ENCODE peak calls at places on chromosome 1, in seven cellular contexts. One of them, this sample, is unnamed.

GRCh38 chr1:1426961-1427934 is 6.2 kb upstream of the ANKRD65 start:
- DNase-seq in SK-N-SH: peak; percentile 89
- DNase-seq in prostate gland: no peak
- DNase-seq in endothelial cell of umbilical vein: no peak
- DNase-seq in Panc1: no peak
- DNase-seq in transverse colon: no peak
- DNase-seq in sigmoid colon: peak; percentile 85
- DNase-seq in this sample: peak; percentile 100

GRCh38 chr1:36594041-36594440 is 111.3 kb upstream of the CSF3R start:
- DNase-seq in SK-N-SH: no peak
- DNase-seq in sigmoid colon: no peak
- DNase-seq in transverse colon: no peak
- DNase-seq in endothelial cell of umbilical vein: no peak
- DNase-seq in Panc1: no peak
- DNase-seq in prostate gland: no peak
- DNase-seq in this sample: no peak

GRCh38 chr1:218666263-218666662 is 321.1 kb downstream of the TGFB2 start:
- DNase-seq in prostate gland: no peak
- DNase-seq in endothelial cell of umbilical vein: no peak
- DNase-seq in sigmoid colon: no peak
- DNase-seq in Panc1: no peak
- DNase-seq in SK-N-SH: no peak
- DNase-seq in transverse colon: no peak
- DNase-seq in this sample: no peak

GRCh38 chr1:118143136-118143535 is 41.9 kb downstream of the SPAG17 start:
- DNase-seq in transverse colon: no peak
- DNase-seq in prostate gland: no peak
- DNase-seq in Panc1: no peak
- DNase-seq in sigmoid colon: no peak
- DNase-seq in SK-N-SH: no peak
- DNase-seq in endothelial cell of umbilical vein: no peak
- DNase-seq in this sample: no peak

GRCh38 chr1:38997901-38998190 is 6.8 kb downstream of the AKIRIN1 start:
- DNase-seq in SK-N-SH: no peak
- DNase-seq in endothelial cell of umbilical vein: no peak
- DNase-seq in Panc1: no peak
- DNase-seq in prostate gland: peak; percentile 17
- DNase-seq in sigmoid colon: no peak
- DNase-seq in transverse colon: no peak
- DNase-seq in this sample: no peak

GRCh38 chr1:29687601-29688244 is 451.4 kb downstream of the PTPRU start:
- DNase-seq in prostate gland: no peak
- DNase-seq in transverse colon: no peak
- DNase-seq in endothelial cell of umbilical vein: no peak
- DNase-seq in SK-N-SH: peak; percentile 80
- DNase-seq in sigmoid colon: peak; percentile 15
- DNase-seq in Panc1: no peak
- DNase-seq in this sample: no peak

GRCh38 chr1:22850281-22850680 is 122.4 kb downstream of the LACTBL1 start:
- DNase-seq in prostate gland: no peak
- DNase-seq in Panc1: no peak
- DNase-seq in sigmoid colon: no peak
- DNase-seq in SK-N-SH: peak; percentile 62
- DNase-seq in endothelial cell of umbilical vein: no peak
- DNase-seq in transverse colon: no peak
- DNase-seq in this sample: no peak

GRCh38 chr1:97999320-97999719 is 78.5 kb upstream of the DPYD start:
- DNase-seq in transverse colon: no peak
- DNase-seq in endothelial cell of umbilical vein: no peak
- DNase-seq in SK-N-SH: no peak
- DNase-seq in prostate gland: no peak
- DNase-seq in sigmoid colon: no peak
- DNase-seq in Panc1: no peak
- DNase-seq in this sample: no peak

GRCh38 chr1:53430256-53430655 is 28.9 kb upstream of the DMRTB1 start:
- DNase-seq in sigmoid colon: no peak
- DNase-seq in endothelial cell of umbilical vein: peak; percentile 11
- DNase-seq in SK-N-SH: no peak
- DNase-seq in Panc1: no peak
- DNase-seq in prostate gland: no peak
- DNase-seq in transverse colon: no peak
- DNase-seq in this sample: no peak

GRCh38 chr1:97632776-97633175 is 288.1 kb downstream of the DPYD start:
- DNase-seq in Panc1: no peak
- DNase-seq in SK-N-SH: no peak
- DNase-seq in prostate gland: no peak
- DNase-seq in transverse colon: no peak
- DNase-seq in endothelial cell of umbilical vein: peak; percentile 24
- DNase-seq in sigmoid colon: no peak
- DNase-seq in this sample: no peak

GRCh38 chr1:153800516-153800915 is 25.3 kb downstream of the SLC27A3 start:
- DNase-seq in transverse colon: no peak
- DNase-seq in SK-N-SH: no peak
- DNase-seq in prostate gland: no peak
- DNase-seq in sigmoid colon: no peak
- DNase-seq in endothelial cell of umbilical vein: no peak
- DNase-seq in Panc1: no peak
- DNase-seq in this sample: no peak

GRCh38 chr1:74368335-74368734 is 133.1 kb downstream of the TNNI3K start:
- DNase-seq in sigmoid colon: no peak
- DNase-seq in endothelial cell of umbilical vein: no peak
- DNase-seq in SK-N-SH: no peak
- DNase-seq in prostate gland: no peak
- DNase-seq in Panc1: no peak
- DNase-seq in transverse colon: no peak
- DNase-seq in this sample: no peak

GRCh38 chr1:83978056-83978455 is 20.9 kb downstream of the TTLL7 start:
- DNase-seq in transverse colon: no peak
- DNase-seq in Panc1: no peak
- DNase-seq in SK-N-SH: no peak
- DNase-seq in endothelial cell of umbilical vein: no peak
- DNase-seq in prostate gland: no peak
- DNase-seq in sigmoid colon: no peak
- DNase-seq in this sample: no peak

GRCh38 chr1:154951901-154952657 is 3.8 kb downstream of the PBXIP1 start:
- DNase-seq in sigmoid colon: no peak
- DNase-seq in transverse colon: peak; percentile 48
- DNase-seq in endothelial cell of umbilical vein: no peak
- DNase-seq in SK-N-SH: peak; percentile 49
- DNase-seq in Panc1: no peak
- DNase-seq in prostate gland: no peak
- DNase-seq in this sample: no peak

GRCh38 chr1:23568608-23569383 is 9.5 kb upstream of the ID3 start:
- DNase-seq in sigmoid colon: peak; percentile 66
- DNase-seq in prostate gland: no peak
- DNase-seq in SK-N-SH: peak; percentile 65
- DNase-seq in transverse colon: no peak
- DNase-seq in endothelial cell of umbilical vein: peak; percentile 34
- DNase-seq in Panc1: no peak
- DNase-seq in this sample: no peak

GRCh38 chr1:245605480-245606156 is 450.8 kb downstream of the KIF26B start:
- DNase-seq in endothelial cell of umbilical vein: no peak
- DNase-seq in prostate gland: no peak
- DNase-seq in Panc1: no peak
- DNase-seq in transverse colon: no peak
- DNase-seq in sigmoid colon: no peak
- DNase-seq in SK-N-SH: peak; percentile 91
- DNase-seq in this sample: no peak

GRCh38 chr1:229253170-229253974 is 17.5 kb upstream of the RAB4A start:
- DNase-seq in transverse colon: peak; percentile 18
- DNase-seq in endothelial cell of umbilical vein: no peak
- DNase-seq in SK-N-SH: peak; percentile 48
- DNase-seq in sigmoid colon: no peak
- DNase-seq in prostate gland: no peak
- DNase-seq in Panc1: no peak
- DNase-seq in this sample: no peak

GRCh38 chr1:156347337-156347736 is 9.0 kb downstream of the TSACC start:
- DNase-seq in endothelial cell of umbilical vein: no peak
- DNase-seq in sigmoid colon: no peak
- DNase-seq in transverse colon: no peak
- DNase-seq in SK-N-SH: no peak
- DNase-seq in prostate gland: no peak
- DNase-seq in Panc1: no peak
- DNase-seq in this sample: no peak

GRCh38 chr1:2555634-2556276 is 416 bp upstream of the TNFRSF14 start:
- DNase-seq in SK-N-SH: no peak
- DNase-seq in Panc1: no peak
- DNase-seq in transverse colon: peak; percentile 88
- DNase-seq in prostate gland: peak; percentile 65
- DNase-seq in endothelial cell of umbilical vein: peak; percentile 42
- DNase-seq in sigmoid colon: peak; percentile 98
- DNase-seq in this sample: peak; percentile 94

GRCh38 chr1:54396280-54396903 is 9.8 kb downstream of the SSBP3 start:
- DNase-seq in prostate gland: no peak
- DNase-seq in endothelial cell of umbilical vein: no peak
- DNase-seq in sigmoid colon: no peak
- DNase-seq in transverse colon: no peak
- DNase-seq in SK-N-SH: no peak
- DNase-seq in Panc1: no peak
- DNase-seq in this sample: no peak

GRCh38 chr1:12636098-12636950 is 7.6 kb upstream of the AADACL4 start:
- DNase-seq in endothelial cell of umbilical vein: peak; percentile 73
- DNase-seq in transverse colon: no peak
- DNase-seq in Panc1: no peak
- DNase-seq in SK-N-SH: no peak
- DNase-seq in sigmoid colon: no peak
- DNase-seq in prostate gland: no peak
- DNase-seq in this sample: no peak

GRCh38 chr1:44723064-44723463 is 7.9 kb downstream of the RNU5D-1 start:
- DNase-seq in endothelial cell of umbilical vein: no peak
- DNase-seq in Panc1: no peak
- DNase-seq in sigmoid colon: no peak
- DNase-seq in prostate gland: no peak
- DNase-seq in SK-N-SH: no peak
- DNase-seq in transverse colon: no peak
- DNase-seq in this sample: no peak

GRCh38 chr1:162942903-162943567 is 82.1 kb upstream of the CCDC190 start:
- DNase-seq in transverse colon: no peak
- DNase-seq in Panc1: no peak
- DNase-seq in endothelial cell of umbilical vein: no peak
- DNase-seq in prostate gland: no peak
- DNase-seq in SK-N-SH: no peak
- DNase-seq in sigmoid colon: no peak
- DNase-seq in this sample: no peak

GRCh38 chr1:25550683-25551310 is 7.4 kb downstream of the LDLRAP1 start:
- DNase-seq in sigmoid colon: no peak
- DNase-seq in endothelial cell of umbilical vein: peak; percentile 74
- DNase-seq in SK-N-SH: no peak
- DNase-seq in prostate gland: no peak
- DNase-seq in transverse colon: no peak
- DNase-seq in Panc1: no peak
- DNase-seq in this sample: no peak

GRCh38 chr1:8370046-8370881 is 52.4 kb downstream of the SLC45A1 start:
- DNase-seq in transverse colon: no peak
- DNase-seq in SK-N-SH: no peak
- DNase-seq in prostate gland: no peak
- DNase-seq in Panc1: no peak
- DNase-seq in endothelial cell of umbilical vein: no peak
- DNase-seq in sigmoid colon: peak; percentile 61
- DNase-seq in this sample: no peak
- H3K4me3 ChIP-seq in transverse colon: no peak overlapping the region
- H3K4me3 ChIP-seq in SK-N-SH: no peak overlapping the region
- H3K4me3 ChIP-seq in prostate gland: no peak overlapping the region
- H3K4me3 ChIP-seq in Panc1: no peak overlapping the region
- H3K4me3 ChIP-seq in endothelial cell of umbilical vein: no peak overlapping the region
- H3K4me3 ChIP-seq in sigmoid colon: no peak overlapping the region
- H3K4me3 ChIP-seq in this sample: no peak overlapping the region

GRCh38 chr1:17574502-17574901 is 35.0 kb downstream of the ARHGEF10L start:
- DNase-seq in Panc1: no peak
- DNase-seq in endothelial cell of umbilical vein: no peak
- DNase-seq in sigmoid colon: no peak
- DNase-seq in SK-N-SH: peak; percentile 57
- DNase-seq in prostate gland: no peak
- DNase-seq in transverse colon: no peak
- DNase-seq in this sample: no peak
- TF ChIP-seq POLR2AphosphoS5 in Panc1: no peak
- TF ChIP-seq POLR2AphosphoS5 in endothelial cell of umbilical vein: no peak
- TF ChIP-seq POLR2AphosphoS5 in sigmoid colon: no peak
- TF ChIP-seq POLR2AphosphoS5 in SK-N-SH: no peak
- TF ChIP-seq POLR2AphosphoS5 in prostate gland: no peak
- TF ChIP-seq POLR2AphosphoS5 in transverse colon: no peak
- TF ChIP-seq POLR2AphosphoS5 in this sample: no peak

GRCh38 chr1:6448749-6449631 is 17.0 kb downstream of the TNFRSF25 start:
- DNase-seq in prostate gland: no peak
- DNase-seq in Panc1: no peak
- DNase-seq in endothelial cell of umbilical vein: peak; percentile 20
- DNase-seq in sigmoid colon: no peak
- DNase-seq in SK-N-SH: peak; percentile 78
- DNase-seq in transverse colon: peak; percentile 60
- DNase-seq in this sample: no peak

GRCh38 chr1:6446665-6447015 is 19.3 kb downstream of the TNFRSF25 start:
- DNase-seq in prostate gland: no peak
- DNase-seq in transverse colon: no peak
- DNase-seq in SK-N-SH: no peak
- DNase-seq in endothelial cell of umbilical vein: no peak
- DNase-seq in Panc1: no peak
- DNase-seq in sigmoid colon: no peak
- DNase-seq in this sample: no peak

GRCh38 chr1:6445062-6445763 is 20.6 kb downstream of the ESPN start:
- DNase-seq in sigmoid colon: no peak
- DNase-seq in transverse colon: peak; percentile 74
- DNase-seq in Panc1: no peak
- DNase-seq in endothelial cell of umbilical vein: peak; percentile 35
- DNase-seq in prostate gland: no peak
- DNase-seq in SK-N-SH: peak; percentile 71
- DNase-seq in this sample: no peak

GRCh38 chr1:6447818-6448748 is 17.9 kb downstream of the TNFRSF25 start:
- DNase-seq in transverse colon: peak; percentile 74
- DNase-seq in endothelial cell of umbilical vein: no peak
- DNase-seq in Panc1: no peak
- DNase-seq in SK-N-SH: no peak
- DNase-seq in prostate gland: no peak
- DNase-seq in sigmoid colon: no peak
- DNase-seq in this sample: no peak

GRCh38 chr1:6447016-6447817 is 18.8 kb downstream of the TNFRSF25 start:
- DNase-seq in prostate gland: no peak
- DNase-seq in endothelial cell of umbilical vein: no peak
- DNase-seq in Panc1: no peak
- DNase-seq in sigmoid colon: no peak
- DNase-seq in transverse colon: peak; percentile 52
- DNase-seq in SK-N-SH: no peak
- DNase-seq in this sample: no peak
- H3K4me3 ChIP-seq in prostate gland: no peak overlapping the region
- H3K4me3 ChIP-seq in endothelial cell of umbilical vein: no peak overlapping the region
- H3K4me3 ChIP-seq in Panc1: no peak overlapping the region
- H3K4me3 ChIP-seq in sigmoid colon: peak overlapping the region; percentile 17
- H3K4me3 ChIP-seq in transverse colon: peak overlapping the region; percentile 26
- H3K4me3 ChIP-seq in SK-N-SH: no peak overlapping the region
- H3K4me3 ChIP-seq in this sample: no peak overlapping the region

DNA sequence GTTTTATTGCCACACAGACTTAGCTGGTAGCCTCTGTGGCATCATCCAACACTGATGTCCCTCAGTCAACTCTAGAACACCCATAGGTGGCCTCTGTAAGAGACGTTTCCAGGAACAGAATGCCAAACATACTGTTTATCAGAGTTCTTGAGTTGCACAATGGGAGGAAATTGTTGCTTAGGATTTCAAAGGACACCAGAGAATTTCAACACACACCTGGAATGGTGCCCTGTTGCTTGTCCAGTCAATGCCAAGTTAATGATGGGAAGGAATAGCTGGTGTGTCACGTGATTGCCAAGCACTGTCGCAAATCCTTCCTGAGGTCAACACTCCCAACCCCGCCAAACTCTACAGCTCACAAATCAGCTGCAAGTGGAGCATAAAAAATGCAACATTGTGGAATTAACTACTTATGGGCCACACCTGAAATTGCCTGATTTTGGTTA is 28.6 kb upstream of the DUSP23 start:
- DNase-seq in Panc1: no peak
- DNase-seq in SK-N-SH: no peak
- DNase-seq in sigmoid colon: peak; percentile 85
- DNase-seq in transverse colon: peak; percentile 42
- DNase-seq in endothelial cell of umbilical vein: peak; percentile 82
- DNase-seq in prostate gland: peak; percentile 74
- DNase-seq in this sample: no peak
- TF ChIP-seq POLR2AphosphoS5 in Panc1: no peak
- TF ChIP-seq POLR2AphosphoS5 in SK-N-SH: no peak
- TF ChIP-seq POLR2AphosphoS5 in sigmoid colon: peak; percentile 40
- TF ChIP-seq POLR2AphosphoS5 in transverse colon: peak; percentile 52
- TF ChIP-seq POLR2AphosphoS5 in endothelial cell of umbilical vein: no peak
- TF ChIP-seq POLR2AphosphoS5 in prostate gland: peak; percentile 91
- TF ChIP-seq POLR2AphosphoS5 in this sample: peak; percentile 75

This sample was measured in vagina.